ENCODE peak calls at places on chromosomes 4 and X, in nine cellular contexts. One of them, this sample, is unnamed.
A peak's percentile ranks its signal among the peaks of the same experiment; 100 is the strongest.

GRCh38 chrX:153925387-153925738 is 701 bp downstream of the ARHGAP4 start:
- DNase-seq in fibroblast of mammary gland: no peak
- DNase-seq in uterus: no peak
- DNase-seq in RWPE2: no peak
- DNase-seq in SK-N-SH: no peak
- DNase-seq in endothelial cell of umbilical vein: no peak
- DNase-seq in stomach: no peak
- DNase-seq in adrenal gland: no peak
- DNase-seq in PC-9: no peak
- DNase-seq in this sample: no peak

GRCh38 chr4:47668810-47669408 is 169.0 kb downstream of the CORIN start:
- DNase-seq in fibroblast of mammary gland: peak; percentile 66
- DNase-seq in uterus: no peak
- DNase-seq in RWPE2: no peak
- DNase-seq in SK-N-SH: peak; percentile 43
- DNase-seq in endothelial cell of umbilical vein: peak; percentile 56
- DNase-seq in stomach: no peak
- DNase-seq in adrenal gland: peak; percentile 36
- DNase-seq in PC-9: peak; percentile 3
- DNase-seq in this sample: peak; percentile 77

GRCh38 chr4:81221303-81222081 is 6.5 kb upstream of the PRKG2 start:
- DNase-seq in fibroblast of mammary gland: no peak
- DNase-seq in uterus: no peak
- DNase-seq in RWPE2: no peak
- DNase-seq in SK-N-SH: no peak
- DNase-seq in endothelial cell of umbilical vein: no peak
- DNase-seq in stomach: no peak
- DNase-seq in adrenal gland: no peak
- DNase-seq in PC-9: no peak
- DNase-seq in this sample: no peak

GRCh38 chr4:180695851-180696250 is 1547.4 kb upstream of the TENM3 start:
- DNase-seq in fibroblast of mammary gland: peak; percentile 33
- DNase-seq in uterus: no peak
- DNase-seq in RWPE2: no peak
- DNase-seq in SK-N-SH: no peak
- DNase-seq in endothelial cell of umbilical vein: no peak
- DNase-seq in stomach: no peak
- DNase-seq in adrenal gland: no peak
- DNase-seq in PC-9: no peak
- DNase-seq in this sample: peak; percentile 0

GRCh38 chrX:45322382-45322781 is 121.7 kb upstream of the DIPK2B start:
- DNase-seq in fibroblast of mammary gland: peak; percentile 88
- DNase-seq in uterus: peak; percentile 58
- DNase-seq in RWPE2: no peak
- DNase-seq in SK-N-SH: no peak
- DNase-seq in endothelial cell of umbilical vein: peak; percentile 67
- DNase-seq in stomach: peak; percentile 44
- DNase-seq in adrenal gland: peak; percentile 57
- DNase-seq in PC-9: peak; percentile 14
- DNase-seq in this sample: peak; percentile 87

GRCh38 chrX:109360301-109360700 is 121.6 kb downstream of the GUCY2F start:
- DNase-seq in fibroblast of mammary gland: no peak
- DNase-seq in uterus: no peak
- DNase-seq in RWPE2: no peak
- DNase-seq in SK-N-SH: no peak
- DNase-seq in endothelial cell of umbilical vein: no peak
- DNase-seq in stomach: no peak
- DNase-seq in adrenal gland: no peak
- DNase-seq in PC-9: no peak
- DNase-seq in this sample: no peak

GRCh38 chrX:80808854-80809493 is 703 bp downstream of the BRWD3 start:
- DNase-seq in fibroblast of mammary gland: no peak
- DNase-seq in uterus: peak; percentile 26
- DNase-seq in RWPE2: peak; percentile 36
- DNase-seq in SK-N-SH: peak; percentile 27
- DNase-seq in endothelial cell of umbilical vein: peak; percentile 13
- DNase-seq in stomach: no peak
- DNase-seq in adrenal gland: peak; percentile 17
- DNase-seq in PC-9: peak; percentile 24
- DNase-seq in this sample: no peak

GRCh38 chrX:9532349-9532748 is 67.5 kb downstream of the TBL1X start:
- DNase-seq in fibroblast of mammary gland: peak; percentile 65
- DNase-seq in uterus: peak; percentile 46
- DNase-seq in RWPE2: no peak
- DNase-seq in SK-N-SH: no peak
- DNase-seq in endothelial cell of umbilical vein: no peak
- DNase-seq in stomach: no peak
- DNase-seq in adrenal gland: no peak
- DNase-seq in PC-9: no peak
- DNase-seq in this sample: peak; percentile 17

GRCh38 chrX:130118941-130119640 is 8.8 kb upstream of the ELF4 start:
- DNase-seq in fibroblast of mammary gland: peak; percentile 63
- DNase-seq in uterus: no peak
- DNase-seq in RWPE2: no peak
- DNase-seq in SK-N-SH: no peak
- DNase-seq in endothelial cell of umbilical vein: no peak
- DNase-seq in stomach: no peak
- DNase-seq in adrenal gland: no peak
- DNase-seq in PC-9: no peak
- DNase-seq in this sample: peak; percentile 68

GRCh38 chrX:130118396-130118795 is 8.1 kb upstream of the ELF4 start:
- DNase-seq in fibroblast of mammary gland: peak; percentile 80
- DNase-seq in uterus: peak; percentile 47
- DNase-seq in RWPE2: no peak
- DNase-seq in SK-N-SH: no peak
- DNase-seq in endothelial cell of umbilical vein: peak; percentile 88
- DNase-seq in stomach: no peak
- DNase-seq in adrenal gland: no peak
- DNase-seq in PC-9: peak; percentile 71
- DNase-seq in this sample: peak; percentile 88

GRCh38 chrX:130121505-130121800 is 11.2 kb upstream of the ELF4 start:
- DNase-seq in fibroblast of mammary gland: no peak
- DNase-seq in uterus: no peak
- DNase-seq in RWPE2: no peak
- DNase-seq in SK-N-SH: no peak
- DNase-seq in endothelial cell of umbilical vein: no peak
- DNase-seq in stomach: no peak
- DNase-seq in adrenal gland: no peak
- DNase-seq in PC-9: no peak
- DNase-seq in this sample: no peak

GRCh38 chrX:130120321-130120731 is 10.0 kb upstream of the ELF4 start:
- DNase-seq in fibroblast of mammary gland: no peak
- DNase-seq in uterus: no peak
- DNase-seq in RWPE2: no peak
- DNase-seq in SK-N-SH: no peak
- DNase-seq in endothelial cell of umbilical vein: peak; percentile 45
- DNase-seq in stomach: no peak
- DNase-seq in adrenal gland: no peak
- DNase-seq in PC-9: no peak
- DNase-seq in this sample: no peak

DNA sequence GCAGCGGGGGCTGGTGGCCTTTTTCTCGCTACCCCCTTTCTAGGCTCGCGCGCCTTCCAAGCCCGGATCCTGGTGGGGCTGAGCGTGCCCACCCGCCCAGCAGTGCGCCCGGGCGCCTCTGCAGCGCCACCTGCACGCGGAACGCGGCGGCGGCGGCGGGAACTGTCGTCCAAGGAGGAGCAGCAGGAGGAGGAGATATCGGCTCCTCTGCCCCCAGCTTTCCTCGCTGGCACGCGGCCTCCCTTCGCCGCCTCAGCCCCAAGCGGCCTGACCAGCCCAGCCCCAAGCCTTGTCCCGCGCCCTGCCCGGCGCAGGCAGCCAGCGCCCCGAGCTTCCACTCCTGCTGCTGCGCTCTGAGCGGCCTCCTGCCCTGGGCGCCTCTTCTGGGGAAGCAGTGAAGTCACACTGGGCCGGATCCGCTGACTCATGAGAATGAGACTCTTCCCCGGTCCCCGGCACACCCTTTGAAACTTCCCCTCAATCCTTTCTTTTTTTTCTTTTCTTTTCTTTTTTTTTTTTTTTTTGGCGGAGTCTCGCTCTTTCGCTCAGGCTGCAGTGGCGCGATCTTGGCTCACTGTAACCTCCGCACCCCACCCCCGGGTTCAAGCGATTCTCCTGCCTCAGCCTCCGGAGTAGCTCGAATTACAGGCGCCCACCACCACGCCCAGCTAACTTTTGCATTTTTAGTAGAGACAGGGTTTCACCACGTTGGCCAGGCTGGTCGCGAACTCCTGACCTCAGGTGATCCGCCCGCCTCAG is 10.6 kb upstream of the ELF4 start:
- DNase-seq in fibroblast of mammary gland: peak; percentile 76
- DNase-seq in uterus: peak; percentile 80
- DNase-seq in RWPE2: no peak
- DNase-seq in SK-N-SH: peak; percentile 86
- DNase-seq in endothelial cell of umbilical vein: peak; percentile 75
- DNase-seq in stomach: peak; percentile 72
- DNase-seq in adrenal gland: peak; percentile 82
- DNase-seq in PC-9: peak; percentile 79
- DNase-seq in this sample: peak; percentile 91
- H3K4me3 ChIP-seq in fibroblast of mammary gland: peak overlapping the region; percentile 22
- H3K4me3 ChIP-seq in uterus: peak overlapping the region; percentile 3
- H3K4me3 ChIP-seq in RWPE2: peak overlapping the region; percentile 7
- H3K4me3 ChIP-seq in SK-N-SH: peak overlapping the region; percentile 31
- H3K4me3 ChIP-seq in endothelial cell of umbilical vein: no peak overlapping the region
- H3K4me3 ChIP-seq in stomach: peak overlapping the region; percentile 37
- H3K4me3 ChIP-seq in adrenal gland: no peak overlapping the region
- H3K4me3 ChIP-seq in PC-9: peak overlapping the region; percentile 51
- H3K4me3 ChIP-seq in this sample: peak overlapping the region; percentile 41

GRCh38 chr4:1730532-1731135 is 9.3 kb downstream of the TACC3 start:
- DNase-seq in fibroblast of mammary gland: no peak
- DNase-seq in uterus: no peak
- DNase-seq in RWPE2: no peak
- DNase-seq in SK-N-SH: no peak
- DNase-seq in endothelial cell of umbilical vein: no peak
- DNase-seq in stomach: peak; percentile 72
- DNase-seq in adrenal gland: no peak
- DNase-seq in PC-9: no peak
- DNase-seq in this sample: no peak

GRCh38 chr4:1727117-1728031 is 6.1 kb downstream of the TACC3 start:
- DNase-seq in fibroblast of mammary gland: peak; percentile 77
- DNase-seq in uterus: peak; percentile 61
- DNase-seq in RWPE2: peak; percentile 93
- DNase-seq in SK-N-SH: peak; percentile 28
- DNase-seq in endothelial cell of umbilical vein: peak; percentile 93
- DNase-seq in stomach: peak; percentile 67
- DNase-seq in adrenal gland: peak; percentile 68
- DNase-seq in PC-9: peak; percentile 94
- DNase-seq in this sample: peak; percentile 62

GRCh38 chr4:1725521-1725920 is 4.2 kb downstream of the TACC3 start:
- DNase-seq in fibroblast of mammary gland: no peak
- DNase-seq in uterus: no peak
- DNase-seq in RWPE2: no peak
- DNase-seq in SK-N-SH: no peak
- DNase-seq in endothelial cell of umbilical vein: no peak
- DNase-seq in stomach: no peak
- DNase-seq in adrenal gland: no peak
- DNase-seq in PC-9: no peak
- DNase-seq in this sample: no peak

GRCh38 chr4:1726146-1726934 is 5.0 kb downstream of the TACC3 start:
- DNase-seq in fibroblast of mammary gland: peak; percentile 80
- DNase-seq in uterus: peak; percentile 83
- DNase-seq in RWPE2: peak; percentile 74
- DNase-seq in SK-N-SH: peak; percentile 89
- DNase-seq in endothelial cell of umbilical vein: peak; percentile 93
- DNase-seq in stomach: peak; percentile 96
- DNase-seq in adrenal gland: peak; percentile 96
- DNase-seq in PC-9: peak; percentile 90
- DNase-seq in this sample: peak; percentile 83

DNA sequence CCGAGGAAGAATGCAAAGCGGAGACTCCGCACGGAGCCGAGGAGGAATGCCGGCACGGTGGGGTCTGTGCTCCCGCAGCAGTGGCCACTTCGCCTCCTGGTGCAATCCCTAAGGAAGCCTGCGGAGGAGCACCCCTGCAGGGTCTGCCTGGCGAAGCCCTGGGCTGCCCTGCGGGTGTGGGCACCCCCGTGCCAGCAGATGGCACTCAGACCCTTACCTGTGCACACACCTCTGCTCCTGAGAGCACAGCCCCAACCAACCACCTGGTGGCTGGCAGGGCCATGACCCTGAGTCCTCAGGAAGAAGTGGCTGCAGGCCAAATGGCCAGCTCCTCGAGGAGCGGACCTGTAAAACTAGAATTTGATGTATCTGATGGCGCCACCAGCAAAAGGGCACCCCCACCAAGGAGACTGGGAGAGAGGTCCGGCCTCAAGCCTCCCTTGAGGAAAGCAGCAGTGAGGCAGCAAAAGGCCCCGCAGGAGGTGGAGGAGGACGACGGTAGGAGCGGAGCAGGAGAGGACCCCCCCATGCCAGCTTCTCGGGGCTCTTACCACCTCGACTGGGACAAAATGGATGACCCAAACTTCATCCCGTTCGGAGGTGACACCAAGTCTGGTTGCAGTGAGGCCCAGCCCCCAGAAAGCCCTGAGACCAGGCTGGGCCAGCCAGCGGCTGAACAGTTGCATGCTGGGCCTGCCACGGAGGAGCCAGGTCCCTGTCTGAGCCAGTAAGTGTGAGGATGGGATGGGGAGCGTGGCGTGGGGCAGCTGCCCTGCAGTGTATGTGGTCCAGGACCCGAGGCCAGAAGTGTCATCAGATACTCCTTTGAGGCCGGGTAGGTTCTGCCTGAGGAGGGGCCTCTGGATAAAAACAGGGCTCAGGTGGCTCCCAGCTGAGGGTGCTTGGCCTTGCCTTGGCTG is 7.0 kb downstream of the TACC3 start:
- DNase-seq in fibroblast of mammary gland: no peak
- DNase-seq in uterus: no peak
- DNase-seq in RWPE2: no peak
- DNase-seq in SK-N-SH: peak; percentile 36
- DNase-seq in endothelial cell of umbilical vein: no peak
- DNase-seq in stomach: peak; percentile 59
- DNase-seq in adrenal gland: no peak
- DNase-seq in PC-9: peak; percentile 72
- DNase-seq in this sample: no peak
- TF ChIP-seq CTCF in fibroblast of mammary gland: no peak
- TF ChIP-seq CTCF in uterus: no peak
- TF ChIP-seq CTCF in RWPE2: no peak
- TF ChIP-seq CTCF in SK-N-SH: no peak
- TF ChIP-seq CTCF in endothelial cell of umbilical vein: peak; percentile 28
- TF ChIP-seq CTCF in stomach: no peak
- TF ChIP-seq CTCF in adrenal gland: no peak
- TF ChIP-seq CTCF in PC-9: peak; percentile 59
- TF ChIP-seq CTCF in this sample: no peak

GRCh38 chr4:5893013-5893580 is at the start of gene CRMP1:
- DNase-seq in fibroblast of mammary gland: no peak
- DNase-seq in uterus: no peak
- DNase-seq in RWPE2: no peak
- DNase-seq in SK-N-SH: peak; percentile 97
- DNase-seq in endothelial cell of umbilical vein: no peak
- DNase-seq in stomach: no peak
- DNase-seq in adrenal gland: peak; percentile 20
- DNase-seq in PC-9: no peak
- DNase-seq in this sample: no peak

GRCh38 chr4:5895287-5895686 is 2.4 kb upstream of the CRMP1 start:
- DNase-seq in fibroblast of mammary gland: no peak
- DNase-seq in uterus: no peak
- DNase-seq in RWPE2: no peak
- DNase-seq in SK-N-SH: no peak
- DNase-seq in endothelial cell of umbilical vein: no peak
- DNase-seq in stomach: no peak
- DNase-seq in adrenal gland: no peak
- DNase-seq in PC-9: no peak
- DNase-seq in this sample: peak; percentile 19

GRCh38 chr4:5892321-5893012 is 419 bp downstream of the CRMP1 start:
- DNase-seq in fibroblast of mammary gland: no peak
- DNase-seq in uterus: no peak
- DNase-seq in RWPE2: no peak
- DNase-seq in SK-N-SH: peak; percentile 68
- DNase-seq in endothelial cell of umbilical vein: no peak
- DNase-seq in stomach: no peak
- DNase-seq in adrenal gland: no peak
- DNase-seq in PC-9: no peak
- DNase-seq in this sample: no peak

GRCh38 chr4:5893591-5893990 is 705 bp upstream of the CRMP1 start:
- DNase-seq in fibroblast of mammary gland: no peak
- DNase-seq in uterus: no peak
- DNase-seq in RWPE2: no peak
- DNase-seq in SK-N-SH: no peak
- DNase-seq in endothelial cell of umbilical vein: no peak
- DNase-seq in stomach: no peak
- DNase-seq in adrenal gland: no peak
- DNase-seq in PC-9: no peak
- DNase-seq in this sample: no peak

GRCh38 chr4:5894266-5894665 is 1.4 kb upstream of the CRMP1 start:
- DNase-seq in fibroblast of mammary gland: no peak
- DNase-seq in uterus: no peak
- DNase-seq in RWPE2: no peak
- DNase-seq in SK-N-SH: no peak
- DNase-seq in endothelial cell of umbilical vein: no peak
- DNase-seq in stomach: no peak
- DNase-seq in adrenal gland: no peak
- DNase-seq in PC-9: no peak
- DNase-seq in this sample: no peak
- H3K4me3 ChIP-seq in fibroblast of mammary gland: no peak overlapping the region
- H3K4me3 ChIP-seq in uterus: no peak overlapping the region
- H3K4me3 ChIP-seq in RWPE2: no peak overlapping the region
- H3K4me3 ChIP-seq in SK-N-SH: no peak overlapping the region
- H3K4me3 ChIP-seq in endothelial cell of umbilical vein: no peak overlapping the region
- H3K4me3 ChIP-seq in stomach: no peak overlapping the region
- H3K4me3 ChIP-seq in adrenal gland: no peak overlapping the region
- H3K4me3 ChIP-seq in PC-9: no peak overlapping the region
- H3K4me3 ChIP-seq in this sample: no peak overlapping the region

DNA sequence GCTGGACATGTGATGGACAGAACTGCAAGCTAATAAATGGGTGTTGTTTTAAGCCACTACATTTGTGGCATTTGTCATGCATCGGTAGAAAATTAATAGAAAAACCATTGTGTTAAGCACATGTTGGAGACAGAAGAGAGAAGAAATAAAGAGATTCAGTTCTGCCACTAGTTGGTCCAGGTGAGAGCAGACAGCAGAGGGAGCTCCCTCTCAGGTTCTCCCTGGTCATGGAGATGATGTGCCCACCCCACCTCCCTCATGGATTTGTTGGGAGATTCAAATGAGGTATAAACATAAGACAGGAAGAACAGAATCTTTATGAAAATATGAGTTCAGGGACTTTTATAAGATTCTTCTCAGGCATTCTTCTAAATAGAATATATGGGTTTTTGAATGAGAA is 36.8 kb upstream of the OCIAD2 start:
- DNase-seq in fibroblast of mammary gland: no peak
- DNase-seq in uterus: no peak
- DNase-seq in RWPE2: no peak
- DNase-seq in SK-N-SH: no peak
- DNase-seq in endothelial cell of umbilical vein: no peak
- DNase-seq in stomach: no peak
- DNase-seq in adrenal gland: no peak
- DNase-seq in PC-9: peak; percentile 25
- DNase-seq in this sample: no peak
- TF ChIP-seq CTCF in fibroblast of mammary gland: peak; percentile 23
- TF ChIP-seq CTCF in uterus: no peak
- TF ChIP-seq CTCF in RWPE2: peak; percentile 50
- TF ChIP-seq CTCF in SK-N-SH: peak; percentile 25
- TF ChIP-seq CTCF in endothelial cell of umbilical vein: peak; percentile 8
- TF ChIP-seq CTCF in stomach: no peak
- TF ChIP-seq CTCF in adrenal gland: no peak
- TF ChIP-seq CTCF in PC-9: peak; percentile 56
- TF ChIP-seq CTCF in this sample: no peak